ENCODE peak calls at places on chromosomes 13 and 19, in four cellular contexts. U, I, W and M are unnamed samples.

GRCh38 chr19:35710784-35711723 is 6.7 kb downstream of the ZBTB32 start:
- DNase-seq in W (peak; percentile 88), U (no peak), I (no peak), M (no peak)

GRCh38 chr13:110103026-110103425 is 203.9 kb downstream of the COL4A1 start:
- DNase-seq in I (no peak), W (no peak), U (no peak), M (no peak)

GRCh38 chr19:533485-534058 is 2.0 kb downstream of the CDC34 start:
- DNase-seq in W (no peak), U (no peak), I (no peak), M (no peak)

GRCh38 chr13:82720961-82721360 is 1161.3 kb downstream of the SLITRK1 start:
- DNase-seq in I (no peak), U (no peak), W (no peak), M (no peak)

GRCh38 chr13:30681489-30682242 is 53.7 kb upstream of the ALOX5AP start:
- DNase-seq in U (no peak), I (no peak), W (no peak), M (peak; percentile 58)

GRCh38 chr19:3450796-3451411 is 29.4 kb downstream of the SMIM24 start:
- DNase-seq in W (no peak), U (no peak), I (no peak), M (peak; percentile 100)

GRCh38 chr13:41621716-41622508 is 164.6 kb downstream of the RGCC start:
- DNase-seq in U (no peak), I (no peak), W (no peak), M (no peak)

GRCh38 chr19:3599776-3600183 is 6.9 kb downstream of the TBXA2R start:
- DNase-seq in I (no peak), U (no peak), W (no peak), M (no peak)

GRCh38 chr13:45490068-45490467 is 25.3 kb downstream of the COG3 start:
- DNase-seq in U (no peak), I (no peak), W (no peak), M (no peak)

GRCh38 chr19:31718041-31718440 is 368.8 kb upstream of the TSHZ3 start:
- DNase-seq in W (no peak), U (no peak), I (no peak), M (no peak)

GRCh38 chr19:30857388-30857787 is 485.2 kb downstream of the ZNF536 start:
- DNase-seq in I (no peak), U (peak; percentile 1), W (no peak), M (no peak)

GRCh38 chr13:61453121-61453520 is 37.5 kb upstream of the PCDH20 start:
- DNase-seq in I (no peak), U (no peak), W (no peak), M (no peak)

GRCh38 chr13:111204438-111205177 is 89.5 kb downstream of the ARHGEF7 start:
- DNase-seq in I (no peak), U (no peak), W (no peak), M (no peak)

GRCh38 chr13:109868583-109869311 is 82.4 kb upstream of the IRS2 start:
- DNase-seq in U (no peak), W (no peak), I (no peak), M (no peak)